ENCODE peak calls at places on chromosomes 3 and 15, in four cellular contexts. One of them, this sample, is unnamed.

GRCh38 chr3:177811835-177812234 is 614.6 kb upstream of the TBL1XR1 start:
- DNase-seq in ovary: no peak
- DNase-seq in SJSA1: no peak
- DNase-seq in aorta: no peak
- DNase-seq in this sample: no peak

GRCh38 chr3:23959147-23959900 is 14.2 kb downstream of the NR1D2 start:
- DNase-seq in aorta: no peak
- DNase-seq in ovary: no peak
- DNase-seq in SJSA1: peak; percentile 91
- DNase-seq in this sample: no peak

GRCh38 chr3:104796556-104796955 is 570.2 kb upstream of the ALCAM start:
- DNase-seq in SJSA1: no peak
- DNase-seq in ovary: no peak
- DNase-seq in aorta: no peak
- DNase-seq in this sample: no peak

GRCh38 chr3:98589331-98589870 is 4.0 kb downstream of the CPOX start:
- DNase-seq in ovary: no peak
- DNase-seq in aorta: no peak
- DNase-seq in SJSA1: no peak
- DNase-seq in this sample: no peak

GRCh38 chr3:54322354-54322753 is 200.0 kb downstream of the CACNA2D3 start:
- DNase-seq in SJSA1: no peak
- DNase-seq in aorta: no peak
- DNase-seq in ovary: no peak
- DNase-seq in this sample: no peak

GRCh38 chr15:92811514-92811913 is 88.6 kb upstream of the CHD2 start:
- DNase-seq in aorta: no peak
- DNase-seq in ovary: no peak
- DNase-seq in SJSA1: no peak
- DNase-seq in this sample: no peak

GRCh38 chr15:96243701-96244100 is 86.8 kb upstream of the NR2F2 start:
- DNase-seq in aorta: no peak
- DNase-seq in ovary: no peak
- DNase-seq in SJSA1: peak; percentile 52
- DNase-seq in this sample: no peak

GRCh38 chr3:80213076-80213475 is 445.3 kb upstream of the ROBO1 start:
- DNase-seq in ovary: no peak
- DNase-seq in SJSA1: no peak
- DNase-seq in aorta: no peak
- DNase-seq in this sample: no peak

GRCh38 chr3:140188285-140188684 is 253.3 kb downstream of the CLSTN2 start:
- DNase-seq in aorta: no peak
- DNase-seq in ovary: no peak
- DNase-seq in SJSA1: no peak
- DNase-seq in this sample: no peak

GRCh38 chr15:98025237-98025636 is 64.7 kb downstream of the ARRDC4 start:
- DNase-seq in SJSA1: peak; percentile 23
- DNase-seq in ovary: no peak
- DNase-seq in aorta: no peak
- DNase-seq in this sample: no peak

GRCh38 chr15:75061272-75061671 is 37.9 kb downstream of the PPCDC start:
- DNase-seq in aorta: no peak
- DNase-seq in SJSA1: no peak
- DNase-seq in ovary: no peak
- DNase-seq in this sample: no peak

GRCh38 chr15:48702569-48703239 is 57.2 kb upstream of the FBN1 start:
- DNase-seq in ovary: no peak
- DNase-seq in SJSA1: no peak
- DNase-seq in aorta: no peak
- DNase-seq in this sample: no peak

GRCh38 chr15:58770519-58770856 is 614 bp upstream of the MINDY2 start:
- DNase-seq in SJSA1: no peak
- DNase-seq in aorta: no peak
- DNase-seq in ovary: no peak
- DNase-seq in this sample: no peak

GRCh38 chr15:83747050-83747717 is 93.3 kb downstream of the ADAMTSL3 start:
- DNase-seq in SJSA1: peak; percentile 39
- DNase-seq in ovary: peak; percentile 25
- DNase-seq in aorta: no peak
- DNase-seq in this sample: no peak

GRCh38 chr3:169146866-169147245 is 516.7 kb downstream of the MECOM start:
- DNase-seq in ovary: no peak
- DNase-seq in SJSA1: no peak
- DNase-seq in aorta: no peak
- DNase-seq in this sample: no peak

GRCh38 chr3:169146112-169146665 is 517.3 kb downstream of the MECOM start:
- DNase-seq in SJSA1: peak; percentile 67
- DNase-seq in ovary: peak; percentile 12
- DNase-seq in aorta: peak; percentile 86
- DNase-seq in this sample: peak; percentile 91

GRCh38 chr3:169145551-169145950 is 518.0 kb downstream of the MECOM start:
- DNase-seq in SJSA1: peak; percentile 27
- DNase-seq in ovary: no peak
- DNase-seq in aorta: no peak
- DNase-seq in this sample: no peak

GRCh38 chr3:169148448-169149348 is 514.8 kb downstream of the MECOM start:
- DNase-seq in SJSA1: peak; percentile 26
- DNase-seq in ovary: no peak
- DNase-seq in aorta: no peak
- DNase-seq in this sample: no peak

DNA sequence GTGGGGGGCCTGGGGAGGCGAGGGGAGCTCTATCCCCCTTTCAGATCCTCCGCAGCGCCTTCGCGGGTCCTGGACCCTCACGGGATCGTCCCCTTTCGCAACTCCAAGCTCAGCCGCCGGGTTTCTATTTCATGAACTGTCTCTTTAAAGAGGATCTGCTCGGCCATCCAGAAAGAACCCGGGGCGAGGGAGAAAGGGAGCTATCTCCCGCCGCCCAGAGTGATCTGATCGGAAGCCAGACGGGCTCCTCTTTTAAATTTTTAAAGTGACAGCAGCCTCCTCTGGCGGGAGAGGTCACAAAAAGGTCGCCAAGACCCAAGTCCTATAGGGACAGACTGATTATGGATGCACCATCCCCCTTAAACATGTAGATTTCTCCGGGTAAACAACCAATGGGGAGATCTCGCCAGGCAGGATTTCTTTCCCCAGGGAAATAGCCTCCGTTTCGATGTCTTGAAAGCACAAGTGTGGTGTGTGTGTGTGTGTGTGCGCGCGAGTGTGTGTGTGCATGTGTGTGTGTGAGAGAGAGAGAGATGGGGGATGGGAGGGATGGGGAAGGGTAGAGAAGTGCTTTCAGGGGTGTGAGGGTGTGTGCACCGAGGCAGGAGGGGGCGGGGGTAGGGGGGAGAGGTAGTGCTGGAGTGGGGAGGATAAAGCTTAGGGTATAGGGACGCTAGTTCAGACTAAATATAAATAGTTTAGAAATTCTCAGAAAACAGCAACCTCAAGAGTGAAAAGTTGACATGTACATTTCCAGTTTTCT is 516.1 kb downstream of the MECOM start:
- DNase-seq in SJSA1: peak; percentile 75
- DNase-seq in aorta: peak; percentile 76
- DNase-seq in ovary: peak; percentile 10
- DNase-seq in this sample: peak; percentile 83
- H3K4me3 ChIP-seq in SJSA1: peak overlapping the region; percentile 72
- H3K4me3 ChIP-seq in aorta: peak overlapping the region; percentile 43
- H3K4me3 ChIP-seq in ovary: peak overlapping the region; percentile 37
- H3K4me3 ChIP-seq in this sample: peak overlapping the region; percentile 91

GRCh38 chr15:90231028-90232017 is 2.4 kb downstream of the CIB1 start:
- DNase-seq in aorta: no peak
- DNase-seq in SJSA1: no peak
- DNase-seq in ovary: no peak
- DNase-seq in this sample: no peak

GRCh38 chr15:90227816-90228772 is 5.6 kb downstream of the CIB1 start:
- DNase-seq in SJSA1: no peak
- DNase-seq in aorta: no peak
- DNase-seq in ovary: no peak
- DNase-seq in this sample: no peak

GRCh38 chr15:90230610-90231009 is 3.1 kb downstream of the CIB1 start:
- DNase-seq in ovary: no peak
- DNase-seq in aorta: no peak
- DNase-seq in SJSA1: no peak
- DNase-seq in this sample: no peak

GRCh38 chr15:90228960-90229359 is 4.8 kb downstream of the CIB1 start:
- DNase-seq in ovary: no peak
- DNase-seq in SJSA1: no peak
- DNase-seq in aorta: no peak
- DNase-seq in this sample: no peak

GRCh38 chr15:90230071-90230494 is 3.7 kb downstream of the CIB1 start:
- DNase-seq in aorta: no peak
- DNase-seq in ovary: no peak
- DNase-seq in SJSA1: no peak
- DNase-seq in this sample: peak; percentile 52
- H3K4me1 ChIP-seq in aorta: no peaks in the 10 kb centered on the region
- H3K4me1 ChIP-seq in ovary: peaks cover 4% of the 10 kb centered on the region
- H3K4me1 ChIP-seq in SJSA1: peaks cover 23% of the 10 kb centered on the region
- H3K4me1 ChIP-seq in this sample: peaks cover 2% of the 10 kb centered on the region

GRCh38 chr3:50610992-50611463 is 546 bp downstream of the CISH start:
- DNase-seq in aorta: no peak
- DNase-seq in SJSA1: no peak
- DNase-seq in ovary: no peak
- DNase-seq in this sample: no peak
- H3K27ac ChIP-seq in aorta: no peak overlapping the region
- H3K27ac ChIP-seq in SJSA1: no peak overlapping the region
- H3K27ac ChIP-seq in ovary: no peak overlapping the region
- H3K27ac ChIP-seq in this sample: peak overlapping the region; percentile 55

DNA sequence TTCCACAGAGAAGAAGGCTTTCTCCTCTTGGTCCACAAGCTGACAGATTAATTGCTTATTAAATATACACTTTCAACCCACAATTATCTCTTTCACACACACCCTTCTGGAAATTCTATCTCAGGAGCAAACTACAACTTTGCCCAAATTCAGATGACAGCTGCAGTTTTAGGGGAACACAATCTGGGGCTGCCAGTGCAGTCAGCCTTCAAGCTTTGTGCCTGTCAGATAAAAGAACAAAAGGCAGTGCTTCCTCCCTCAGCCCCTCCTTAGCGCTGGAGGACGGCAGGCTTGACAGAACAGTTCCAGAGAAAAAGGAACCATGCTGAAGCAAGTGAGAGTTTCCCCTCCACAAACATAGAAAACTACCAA is 99.6 kb downstream of the TMCC1 start:
- DNase-seq in aorta: no peak
- DNase-seq in ovary: no peak
- DNase-seq in SJSA1: no peak
- DNase-seq in this sample: no peak
- H3K4me3 ChIP-seq in aorta: no peak overlapping the region
- H3K4me3 ChIP-seq in ovary: no peak overlapping the region
- H3K4me3 ChIP-seq in SJSA1: no peak overlapping the region
- H3K4me3 ChIP-seq in this sample: no peak overlapping the region